ENCODE peak calls at places on chromosomes 11 and 22, in five cellular contexts. M is heart right ventricle, A is Panc1, J is heart left ventricle, S is IMR-90. R is an unnamed sample.

GRCh38 chr11:111977141-111978027 is 40.2 kb downstream of the DIXDC1 start:
- DNase-seq in M (peak; percentile 72), S (no peak), J (peak; percentile 73), A (no peak), R (no peak)

GRCh38 chr11:121575250-121575962 is 122.6 kb upstream of the SORL1-AS1 start:
- DNase-seq in J (peak; percentile 55), M (peak; percentile 52), S (peak; percentile 81), A (no peak), R (no peak)

GRCh38 chr11:84498016-84498415 is 1129.1 kb downstream of the DLG2 start:
- DNase-seq in S (no peak), M (peak; percentile 6), J (no peak), A (no peak), R (no peak)

GRCh38 chr11:350723-351255 is 18.5 kb upstream of the B4GALNT4 start:
- DNase-seq in J (no peak), S (no peak), M (no peak), A (no peak), R (no peak)

GRCh38 chr22:30828187-30829155 is 133.8 kb downstream of the OSBP2 start:
- DNase-seq in A (no peak), M (no peak), S (no peak), J (no peak), R (no peak)

GRCh38 chr11:18490319-18490718 is 34.7 kb downstream of the LDHAL6A start:
- DNase-seq in J (no peak), A (no peak), S (peak; percentile 2), M (no peak), R (no peak)

GRCh38 chr11:17578296-17578695 is 31.2 kb downstream of the OTOG start:
- DNase-seq in J (no peak), S (no peak), A (no peak), M (no peak), R (no peak)

GRCh38 chr11:126479178-126479930 is 123.9 kb downstream of the ST3GAL4 start:
- DNase-seq in J (no peak), M (no peak), S (no peak), A (no peak), R (no peak)

GRCh38 chr22:18112440-18112839 is 1.8 kb downstream of the TUBA8 start:
- DNase-seq in J (no peak), A (no peak), S (no peak), M (no peak), R (no peak)

GRCh38 chr22:25057013-25057881 is 104.7 kb downstream of the KIAA1671 start:
- DNase-seq in A (no peak), S (no peak), M (peak; percentile 46), J (peak; percentile 46), R (no peak)

GRCh38 chr11:60563553-60564235 is 48.5 kb downstream of the MS4A13 start:
- DNase-seq in A (no peak), S (no peak), J (no peak), M (no peak), R (no peak)

GRCh38 chr11:128208329-128209220 is 378.8 kb downstream of the ETS1 start:
- DNase-seq in M (peak; percentile 80), A (no peak), S (peak; percentile 93), J (peak; percentile 68), R (no peak)

GRCh38 chr11:98564881-98565280 is 455.9 kb upstream of the CNTN5 start:
- DNase-seq in M (no peak), J (no peak), S (no peak), A (no peak), R (no peak)

DNA sequence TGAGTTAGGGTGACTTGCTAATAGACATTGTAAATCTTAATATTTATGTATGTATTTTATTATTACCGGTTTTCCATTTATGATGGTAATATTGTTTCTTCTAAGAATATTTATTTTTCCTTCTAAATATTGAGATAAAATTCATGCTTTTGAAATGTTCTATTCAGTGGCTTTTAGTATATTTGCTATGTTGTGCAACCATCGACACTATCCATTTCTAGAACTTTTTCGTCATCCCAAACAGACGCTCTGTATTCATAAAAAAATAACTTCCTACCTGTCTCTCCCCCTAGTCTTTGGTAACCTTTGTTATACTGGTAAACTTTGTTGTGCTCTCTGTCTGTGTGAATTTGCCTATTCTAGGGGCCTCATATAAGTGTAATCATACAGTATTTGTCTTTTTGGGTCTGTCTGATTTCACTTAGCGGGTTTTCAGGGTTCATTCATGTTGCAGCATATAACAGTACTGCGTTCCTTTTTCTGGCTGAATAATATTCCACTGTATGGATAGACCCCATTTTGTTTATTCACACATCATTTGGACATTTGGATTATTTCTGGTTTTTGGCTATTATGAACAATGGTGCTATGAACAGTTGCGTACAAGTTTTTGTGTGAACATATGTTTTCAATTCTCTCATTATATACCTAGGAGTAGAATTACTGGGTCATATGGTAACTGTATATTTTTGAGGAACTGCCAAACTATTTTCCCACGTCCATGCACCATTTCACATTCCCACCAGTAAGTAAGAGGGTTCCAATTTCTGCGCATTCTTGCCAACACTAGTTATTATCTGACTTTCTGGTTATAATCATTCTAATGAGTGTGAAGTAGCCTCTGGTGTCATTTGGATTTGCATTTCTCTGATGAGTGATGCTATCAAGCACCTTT is 15.9 kb downstream of the NEAT1 start:
- DNase-seq in S (peak; percentile 40), J (peak; percentile 3), A (no peak), M (no peak), R (no peak)
- H3K4me3 ChIP-seq in S (no peak overlapping the region), J (no peak overlapping the region), A (no peak overlapping the region), M (no peak overlapping the region), R (no peak overlapping the region)

DNA sequence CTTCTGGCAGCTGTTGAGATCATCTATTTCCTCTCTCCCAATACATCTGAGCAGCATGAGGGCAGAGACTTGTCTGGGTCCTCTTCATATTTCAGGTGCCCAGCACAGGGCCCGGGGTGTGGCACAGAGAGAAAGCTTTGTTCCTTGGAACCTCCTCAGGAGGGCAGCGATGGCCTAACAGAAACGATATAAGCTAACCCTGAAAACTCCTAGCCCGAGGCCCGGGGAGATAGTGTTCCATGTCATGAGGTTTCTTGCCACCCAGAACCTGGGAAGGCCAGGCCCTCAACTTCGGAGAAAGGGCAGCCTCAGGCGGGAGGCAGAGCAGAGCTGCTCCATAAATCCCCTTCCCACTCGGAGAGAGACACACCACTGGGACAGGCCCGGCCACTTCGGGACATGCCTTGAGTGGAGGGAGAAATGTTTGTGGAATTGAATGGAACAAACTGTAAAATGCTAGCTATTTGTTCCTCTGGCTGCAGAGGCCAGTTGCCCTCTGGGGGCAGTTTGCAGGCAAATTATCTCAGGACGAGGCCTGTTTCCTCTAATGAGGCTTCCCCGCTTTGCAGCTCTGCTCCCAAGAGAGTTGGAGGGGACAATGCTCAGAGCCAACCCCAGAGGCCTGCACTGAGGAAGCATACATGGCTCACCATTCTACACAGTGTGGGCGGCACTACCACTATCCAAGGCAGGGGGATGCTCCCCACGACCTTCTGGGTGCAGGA is 11.6 kb downstream of the ARRB1 start:
- DNase-seq in A (no peak), M (no peak), J (peak; percentile 54), S (no peak), R (no peak)
- H3K4me3 ChIP-seq in A (no peak overlapping the region), M (no peak overlapping the region), J (no peak overlapping the region), S (no peak overlapping the region), R (peak overlapping the region; percentile 12)

DNA sequence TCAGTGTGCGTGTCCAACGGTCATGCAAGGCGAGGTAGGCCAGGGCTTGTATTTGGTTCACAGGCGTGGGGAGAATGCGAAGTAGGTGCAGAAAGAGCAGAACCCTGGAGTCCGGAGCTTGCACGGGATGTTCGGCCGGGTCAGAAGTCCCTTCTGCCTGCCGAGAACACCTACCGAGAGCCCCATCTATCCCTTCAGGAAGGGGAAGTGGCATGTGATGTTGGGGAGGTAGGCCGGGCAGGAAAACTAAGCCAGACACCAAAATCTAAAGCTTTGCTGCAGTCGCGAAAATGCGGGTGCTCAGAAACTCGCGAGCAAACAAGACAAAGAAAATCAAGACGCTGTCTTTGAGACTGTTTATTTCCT is 435 bp upstream of the TAF6L start:
- DNase-seq in S (no peak), M (no peak), A (no peak), J (peak; percentile 29), R (no peak)
- H3K4me3 ChIP-seq in S (peak overlapping the region; percentile 30), M (peak overlapping the region; percentile 72), A (peak overlapping the region; percentile 72), J (peak overlapping the region; percentile 81), R (peak overlapping the region; percentile 70)

GRCh38 chr11:62688481-62688880 is 849 bp downstream of the LRRN4CL start:
- DNase-seq in A (no peak), M (no peak), S (no peak), J (no peak), R (no peak)
- H3K4me3 ChIP-seq in A (no peak overlapping the region), M (peak overlapping the region; percentile 43), S (no peak overlapping the region), J (peak overlapping the region; percentile 40), R (peak overlapping the region; percentile 26)

DNA sequence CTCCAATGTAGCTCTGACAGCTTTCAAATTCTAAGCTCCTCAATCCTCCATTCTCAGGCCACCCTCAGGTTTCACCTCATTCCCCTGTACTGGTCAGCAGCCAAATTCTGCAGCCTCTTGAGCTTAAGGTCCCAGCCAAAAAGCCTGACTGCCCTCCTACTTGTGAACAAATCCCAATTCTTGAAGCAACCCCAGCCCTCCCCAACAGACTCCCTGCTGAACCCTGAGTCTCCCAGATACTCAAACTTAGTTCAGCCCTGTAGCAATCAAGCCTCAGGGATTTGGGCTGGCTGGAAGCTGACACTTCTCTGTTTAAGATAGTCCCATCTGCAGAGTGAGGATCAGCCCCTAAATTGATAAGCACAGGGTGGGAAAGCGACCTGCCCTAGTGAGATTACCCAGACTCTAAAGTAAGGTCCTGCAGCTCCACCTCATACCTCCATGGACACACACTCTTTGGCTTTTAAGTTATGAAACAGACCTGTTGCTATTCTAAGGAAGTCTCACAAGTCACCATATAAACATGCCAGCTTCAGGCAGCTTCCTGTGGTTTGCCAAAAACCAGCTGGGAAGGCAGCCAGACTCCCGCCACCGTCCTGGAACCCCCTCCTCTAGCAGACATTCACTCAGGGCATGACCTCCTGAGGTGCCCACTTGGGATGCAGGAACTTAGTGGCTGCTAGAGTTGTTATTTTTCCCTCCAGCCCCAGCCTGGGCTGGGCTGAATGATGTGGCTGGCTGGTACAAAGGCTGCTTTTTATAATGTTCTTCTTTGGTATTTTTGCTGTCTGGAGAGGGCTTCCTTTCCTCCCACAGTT is 82.5 kb upstream of the PICALM start:
- DNase-seq in S (peak; percentile 23), A (no peak), M (no peak), J (peak; percentile 41), R (no peak)
- H3K4me3 ChIP-seq in S (no peak overlapping the region), A (no peak overlapping the region), M (no peak overlapping the region), J (no peak overlapping the region), R (no peak overlapping the region)

GRCh38 chr11:119607726-119608125 is 121.3 kb downstream of the NECTIN1 start:
- DNase-seq in J (no peak), S (no peak), M (no peak), A (no peak), R (no peak)
- H3K4me3 ChIP-seq in J (no peak overlapping the region), S (no peak overlapping the region), M (no peak overlapping the region), A (no peak overlapping the region), R (no peak overlapping the region)

DNA sequence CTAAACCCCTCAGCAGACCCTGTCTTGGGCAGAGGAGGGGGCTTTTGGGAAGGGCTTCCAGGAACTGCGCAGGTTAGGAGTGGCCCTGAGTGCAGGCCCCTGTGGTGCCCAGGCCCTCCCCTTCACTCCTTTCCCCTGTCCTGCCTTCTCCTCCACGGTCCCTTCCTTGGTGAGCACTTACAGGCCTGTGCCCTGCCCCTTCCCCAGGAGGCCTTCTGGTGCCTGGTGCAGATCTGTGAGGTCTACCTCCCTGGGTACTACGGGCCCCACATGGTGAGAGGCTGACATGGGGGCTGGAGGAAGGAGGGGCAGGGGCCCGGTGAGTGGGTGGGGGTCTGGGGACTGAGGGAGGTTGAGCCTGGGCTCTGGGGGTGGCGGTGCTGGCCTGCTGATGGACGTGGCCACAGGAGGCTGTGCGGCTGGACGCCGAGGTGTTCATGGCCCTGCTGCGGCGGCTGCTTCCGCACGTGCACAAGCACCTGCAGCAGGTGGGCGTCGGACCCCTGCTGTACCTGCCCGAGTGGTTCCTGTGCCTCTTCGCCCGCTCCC is 2.6 kb downstream of the TBC1D10C start:
- DNase-seq in A (no peak), S (no peak), M (no peak), J (no peak), R (no peak)
- H3K4me3 ChIP-seq in A (no peak overlapping the region), S (no peak overlapping the region), M (no peak overlapping the region), J (no peak overlapping the region), R (no peak overlapping the region)

R was measured in esophagus squamous epithelium.